ENCODE peak calls at places on chromosome 1, in nine cellular contexts. S, H, C, X, Q, Z, U, G and L are unnamed samples.

GRCh38 chr1:150971583-150972416 is 2.8 kb downstream of the CERS2 start:
- DNase-seq in S (no peak), H (peak; percentile 50), C (no peak), X (peak; percentile 34), Q (no peak), Z (no peak), U (no peak), G (no peak), L (no peak)

GRCh38 chr1:36651176-36651910 is 168.6 kb upstream of the CSF3R start:
- DNase-seq in S (no peak), H (no peak), C (no peak), X (no peak), Q (no peak), Z (no peak), U (no peak), G (no peak), L (no peak)

GRCh38 chr1:21590116-21590905 is 78.8 kb downstream of the RAP1GAP start:
- DNase-seq in S (no peak), H (no peak), C (no peak), X (no peak), Q (no peak), Z (no peak), U (no peak), G (peak; percentile 60), L (no peak)

GRCh38 chr1:22792396-22793171 is 81.9 kb downstream of the EPHB2 start:
- DNase-seq in S (no peak), H (peak; percentile 64), C (no peak), X (no peak), Q (no peak), Z (no peak), U (no peak), G (no peak), L (no peak)

GRCh38 chr1:69551476-69552324 is 16.0 kb upstream of the LRRC7 start:
- DNase-seq in S (no peak), H (no peak), C (no peak), X (no peak), Q (no peak), Z (no peak), U (no peak), G (no peak), L (no peak)

GRCh38 chr1:17520041-17520440 is 19.5 kb upstream of the ARHGEF10L start:
- DNase-seq in S (no peak), H (no peak), C (no peak), X (no peak), Q (no peak), Z (peak; percentile 51), U (no peak), G (no peak), L (no peak)

GRCh38 chr1:171998711-171999110 is 157.4 kb downstream of the DNM3 start:
- DNase-seq in S (no peak), H (no peak), C (no peak), X (peak; percentile 33), Q (no peak), Z (no peak), U (no peak), G (no peak), L (no peak)

GRCh38 chr1:10472220-10473144 is at the start of gene DFFA:
- DNase-seq in S (peak; percentile 96), H (peak; percentile 98), C (peak; percentile 98), X (peak; percentile 95), Q (peak; percentile 92), Z (peak; percentile 95), U (peak; percentile 88), G (peak; percentile 96), L (peak; percentile 97)

GRCh38 chr1:43171312-43171875 is 696 bp downstream of the EBNA1BP2 start:
- DNase-seq in S (no peak), H (no peak), C (no peak), X (peak; percentile 3), Q (no peak), Z (no peak), U (no peak), G (peak; percentile 13), L (no peak)